ENCODE peak calls at places on chromosomes 5 and 9, in ten cellular contexts. K is GM13977, R is GM23248, C is foreskin fibroblast, U is astrocyte of the spinal cord, W is brain microvascular endothelial cell, T is neural crest cell, X is HEK293T, A is activated T-cell treated with anti-CD3 and anti-CD28 coated beads for 1 hour, V is SJCRH30. F is an unnamed sample.

GRCh38 chr5:82351754-82352145 is 73.6 kb upstream of the RPS23 start:
- DNase-seq in R (peak; percentile 83), K (peak; percentile 46), U (peak; percentile 86), C (peak; percentile 68), A (no peak), X (peak; percentile 69), W (peak; percentile 70), T (no peak), V (no peak), F (no peak)

GRCh38 chr5:11955386-11955785 is 51.1 kb upstream of the CTNND2 start:
- DNase-seq in A (no peak), W (no peak), R (peak; percentile 0), K (no peak), T (no peak), U (peak; percentile 42), C (no peak), X (no peak), V (no peak), F (no peak)

GRCh38 chr9:37229882-37230482 is 109.6 kb downstream of the ZCCHC7 start:
- DNase-seq in V (no peak), C (no peak), W (peak; percentile 38), R (peak; percentile 28), T (no peak), A (no peak), X (no peak), K (no peak), U (no peak), F (no peak)

GRCh38 chr9:110370316-110370715 is 32.7 kb upstream of the TXNDC8 start:
- DNase-seq in A (no peak), W (no peak), X (no peak), K (no peak), C (peak; percentile 26), U (peak; percentile 15), V (no peak), R (peak; percentile 53), T (no peak), F (no peak)

GRCh38 chr5:43044181-43044914 is 4.2 kb upstream of the ANXA2R start:
- DNase-seq in U (peak; percentile 76), X (no peak), V (no peak), K (no peak), T (no peak), R (peak; percentile 51), W (no peak), A (no peak), C (no peak), F (no peak)

GRCh38 chr9:19161257-19162025 is 34.1 kb upstream of the PLIN2 start:
- DNase-seq in X (no peak), K (peak; percentile 40), C (peak; percentile 96), V (no peak), A (no peak), W (peak; percentile 91), T (no peak), R (peak; percentile 95), U (peak; percentile 78), F (no peak)

GRCh38 chr9:111438576-111439235 is 45.5 kb downstream of the ECPAS start:
- DNase-seq in R (no peak), W (peak; percentile 35), V (peak; percentile 63), T (no peak), U (peak; percentile 35), A (no peak), C (no peak), X (no peak), K (no peak), F (no peak)

GRCh38 chr5:137630972-137631370 is 104.9 kb downstream of the KLHL3 start:
- DNase-seq in C (no peak), X (no peak), K (no peak), V (no peak), A (no peak), W (no peak), R (no peak), U (no peak), T (no peak), F (no peak)

GRCh38 chr5:81247441-81247972 is 14.4 kb downstream of the CKMT2 start:
- DNase-seq in W (peak; percentile 48), V (no peak), T (no peak), C (peak; percentile 34), X (no peak), K (no peak), A (no peak), U (peak; percentile 48), R (peak; percentile 50), F (no peak)

GRCh38 chr5:42423285-42424152 is at the start of gene GHR:
- DNase-seq in X (peak; percentile 77), C (peak; percentile 89), W (peak; percentile 89), V (peak; percentile 92), U (peak; percentile 92), T (peak; percentile 73), R (peak; percentile 95), A (no peak), K (peak; percentile 66), F (no peak)

GRCh38 chr9:113569472-113570060 is 106.0 kb downstream of the RGS3 start:
- DNase-seq in X (no peak), T (no peak), A (no peak), V (no peak), W (no peak), K (no peak), R (no peak), U (no peak), C (no peak), F (no peak)

GRCh38 chr9:135190789-135191577 is 103.5 kb downstream of the OLFM1 start:
- DNase-seq in V (no peak), W (no peak), R (no peak), X (no peak), U (no peak), A (no peak), T (no peak), K (no peak), C (no peak), F (no peak)

GRCh38 chr9:82651474-82651873 is 411.5 kb downstream of the RASEF start:
- DNase-seq in X (no peak), V (no peak), R (no peak), A (no peak), U (no peak), T (no peak), K (no peak), W (no peak), C (no peak), F (no peak)

GRCh38 chr5:87298687-87299362 is 31.1 kb downstream of the RASA1 start:
- DNase-seq in K (no peak), W (no peak), U (no peak), X (no peak), R (no peak), V (no peak), A (no peak), T (no peak), C (no peak), F (no peak)

GRCh38 chr9:106653111-106653697 is 209.8 kb upstream of the ZNF462 start:
- DNase-seq in W (no peak), X (no peak), K (no peak), V (no peak), R (no peak), T (no peak), U (no peak), C (no peak), A (no peak), F (no peak)

GRCh38 chr5:81852277-81853004 is 101.5 kb upstream of the SSBP2 start:
- DNase-seq in R (peak; percentile 36), K (no peak), V (peak; percentile 31), U (peak; percentile 70), A (no peak), W (no peak), T (no peak), C (peak; percentile 10), X (no peak), F (no peak)

GRCh38 chr5:11780641-11781345 is 123.5 kb downstream of the CTNND2 start:
- DNase-seq in W (no peak), V (peak; percentile 52), C (no peak), U (no peak), A (no peak), T (no peak), K (no peak), X (no peak), R (no peak), F (no peak)

GRCh38 chr5:171588790-171589189 is 169.3 kb downstream of the FGF18 start:
- DNase-seq in U (no peak), C (no peak), R (no peak), T (no peak), W (no peak), K (no peak), X (no peak), A (no peak), V (no peak), F (no peak)

GRCh38 chr5:133761606-133762005 is 149.3 kb upstream of the FSTL4 start:
- DNase-seq in U (no peak), A (no peak), T (no peak), W (no peak), V (no peak), K (no peak), R (no peak), C (no peak), X (no peak), F (no peak)

GRCh38 chr9:33167084-33167948 is at the start of gene B4GALT1:
- DNase-seq in A (peak; percentile 96), U (peak; percentile 94), C (peak; percentile 92), K (peak; percentile 97), T (peak; percentile 92), V (peak; percentile 89), X (peak; percentile 90), W (peak; percentile 86), R (peak; percentile 96), F (peak; percentile 92)

GRCh38 chr5:116990010-116990409 is 415.4 kb upstream of the SEMA6A start:
- DNase-seq in R (no peak), X (no peak), V (peak; percentile 82), U (peak; percentile 5), A (no peak), T (peak; percentile 2), C (no peak), K (no peak), W (no peak), F (no peak)

GRCh38 chr9:70131296-70131695 is 87.6 kb downstream of the MAMDC2 start:
- DNase-seq in C (no peak), X (no peak), U (no peak), T (no peak), R (no peak), V (no peak), K (no peak), A (no peak), W (no peak), F (no peak)

GRCh38 chr5:78699565-78700143 is 51.1 kb upstream of the LHFPL2 start:
- DNase-seq in V (peak; percentile 72), U (peak; percentile 92), T (peak; percentile 8), C (peak; percentile 91), A (no peak), W (peak; percentile 96), R (peak; percentile 98), K (no peak), X (no peak), F (no peak)

GRCh38 chr5:60494635-60495034 is 205.3 kb downstream of the DEPDC1B start:
- DNase-seq in X (no peak), A (no peak), U (no peak), W (no peak), V (no peak), T (no peak), R (no peak), C (no peak), K (peak; percentile 15), F (no peak)

GRCh38 chr5:58069846-58070245 is 390.0 kb downstream of the PLK2 start:
- DNase-seq in X (no peak), V (no peak), T (no peak), U (no peak), R (no peak), A (no peak), K (no peak), W (no peak), C (no peak), F (no peak)

GRCh38 chr9:69798737-69799136 is 21.9 kb upstream of the CFAP95 start:
- DNase-seq in C (peak; percentile 24), K (no peak), T (no peak), A (no peak), W (no peak), X (no peak), R (peak; percentile 46), U (peak; percentile 13), V (no peak), F (no peak)